ENCODE peak calls at places on chromosome 3, in five cellular contexts. V is spleen; F is CD8-positive, alpha-beta memory T cell; X is K562; H is H1. O is an unnamed sample.
A peak's percentile ranks its signal among the peaks of the same experiment; 100 is the strongest.

GRCh38 chr3:147939425-147940196 is 530.4 kb downstream of the ZIC1 start:
- DNase-seq in F (no peak), H (no peak), X (no peak), V (no peak), O (no peak)

GRCh38 chr3:44678480-44679116 is 30.1 kb downstream of the ZNF35 start:
- DNase-seq in V (no peak), H (no peak), F (no peak), X (no peak), O (no peak)

GRCh38 chr3:77906102-77906709 is 866.3 kb downstream of the ROBO2 start:
- DNase-seq in H (no peak), V (no peak), F (no peak), X (no peak), O (no peak)

GRCh38 chr3:25453521-25454410 is 25.7 kb downstream of the RARB start:
- DNase-seq in H (no peak), V (no peak), F (no peak), X (no peak), O (no peak)

GRCh38 chr3:115916866-115917265 is 293.6 kb downstream of the GAP43 start:
- DNase-seq in X (no peak), H (no peak), F (no peak), V (no peak), O (no peak)

GRCh38 chr3:171461087-171461917 is 1.1 kb upstream of the TNIK start:
- DNase-seq in X (peak; percentile 78), H (peak; percentile 75), V (no peak), F (peak; percentile 17), O (peak; percentile 58)

GRCh38 chr3:54954019-54954418 is 26.2 kb upstream of the LRTM1 start:
- DNase-seq in F (no peak), V (no peak), H (no peak), X (no peak), O (no peak)

GRCh38 chr3:24195504-24196230 is 250.6 kb downstream of the NR1D2 start:
- DNase-seq in F (no peak), H (no peak), X (no peak), V (no peak), O (no peak)

GRCh38 chr3:25110642-25111041 is 317.4 kb upstream of the RARB start:
- DNase-seq in H (no peak), F (no peak), X (no peak), V (no peak), O (no peak)

GRCh38 chr3:120113128-120114116 is 19.2 kb upstream of the GSK3B start:
- DNase-seq in V (no peak), H (no peak), X (no peak), F (no peak), O (no peak)

GRCh38 chr3:182644800-182645433 is 148.4 kb upstream of the ATP11B start:
- DNase-seq in H (no peak), V (no peak), X (no peak), F (no peak), O (peak; percentile 26)

GRCh38 chr3:186255703-186256331 is 106.2 kb downstream of the DGKG start:
- DNase-seq in H (peak; percentile 88), F (no peak), V (peak; percentile 85), X (peak; percentile 30), O (no peak)

GRCh38 chr3:52311567-52312119 is 4.5 kb upstream of the DNAH1 start:
- DNase-seq in X (no peak), F (no peak), H (no peak), V (no peak), O (no peak)

GRCh38 chr3:52313774-52314188 is 2.3 kb upstream of the DNAH1 start:
- DNase-seq in H (no peak), X (peak; percentile 24), V (no peak), F (no peak), O (no peak)

GRCh38 chr3:52314495-52314894 is 1.6 kb upstream of the DNAH1 start:
- DNase-seq in F (no peak), V (no peak), H (no peak), X (no peak), O (no peak)

GRCh38 chr3:52315006-52315405 is 1.1 kb upstream of the DNAH1 start:
- DNase-seq in H (no peak), V (no peak), F (no peak), X (no peak), O (no peak)

GRCh38 chr3:52313188-52313773 is 2.8 kb upstream of the DNAH1 start:
- DNase-seq in V (no peak), F (no peak), H (no peak), X (no peak), O (no peak)
- H3K27ac ChIP-seq in V (peak overlapping the region; percentile 51), F (no peak overlapping the region), H (no peak overlapping the region), X (no peak overlapping the region), O (no peak overlapping the region)

GRCh38 chr3:39099738-39100499 is 7.5 kb downstream of the GORASP1 start:
- DNase-seq in F (no peak), X (no peak), V (no peak), H (peak; percentile 35), O (no peak)
- H3K36me3 ChIP-seq in F (peaks cover 17% of the 10 kb centered on the region), X (peaks cover 88% of the 10 kb centered on the region), V (peaks cover 59% of the 10 kb centered on the region), H (peaks cover 28% of the 10 kb centered on the region), O (peaks cover 59% of the 10 kb centered on the region)

DNA sequence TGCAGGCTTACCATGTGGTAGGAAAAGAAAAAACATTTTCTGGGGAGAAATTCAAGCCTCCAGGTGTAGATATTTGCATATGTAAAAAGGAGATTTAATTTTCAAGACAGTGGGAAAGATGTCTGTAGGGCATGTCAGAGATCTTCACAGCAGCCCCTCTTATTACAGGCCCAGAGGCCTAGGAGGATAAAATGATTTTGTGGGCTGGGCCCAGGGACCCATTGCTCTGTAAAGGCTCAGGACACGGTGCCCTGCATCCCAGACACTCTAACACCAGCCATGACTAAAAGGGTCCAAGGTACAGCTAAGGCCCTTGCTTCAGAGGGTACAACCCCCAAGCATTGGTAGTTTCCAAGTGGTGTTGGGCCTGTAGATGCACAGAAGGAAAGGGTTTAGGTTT is 680.1 kb downstream of the IGSF11 start:
- DNase-seq in H (no peak), F (no peak), V (no peak), X (no peak), O (no peak)
- H3K9me3 ChIP-seq in H (peaks cover 25% of the 10 kb centered on the region), F (no peaks in the 10 kb centered on the region), V (peaks cover 3% of the 10 kb centered on the region), X (no peaks in the 10 kb centered on the region), O (peaks cover 29% of the 10 kb centered on the region)

DNA sequence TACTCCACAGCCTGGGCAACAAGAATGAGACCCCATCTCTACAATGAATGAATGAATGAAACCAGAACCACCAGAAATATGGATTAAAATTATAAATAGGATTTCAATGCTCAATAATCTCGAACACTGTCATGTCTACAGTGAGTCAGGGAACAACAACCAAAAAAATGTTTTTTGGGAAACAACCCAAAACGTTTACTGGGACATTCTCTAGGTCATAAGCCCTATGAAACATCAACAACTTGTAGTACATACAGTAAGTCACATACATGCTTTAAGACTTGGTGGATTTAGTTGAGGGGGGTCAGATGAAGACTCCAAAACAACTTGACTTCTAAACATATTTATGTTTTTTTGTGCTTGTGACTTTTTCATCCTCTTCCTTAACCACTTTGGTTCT is 511.2 kb downstream of the FOXP1 start:
- DNase-seq in H (no peak), X (no peak), F (no peak), V (no peak), O (no peak)
- H3K27ac ChIP-seq in H (no peak overlapping the region), X (no peak overlapping the region), F (no peak overlapping the region), V (no peak overlapping the region), O (peak overlapping the region; percentile 34)